ENCODE peak calls at places on chromosomes 12 and 14, in four cellular contexts. T is skeletal muscle cell, D is uterus, I is tibial artery. V is an unnamed sample.

GRCh38 chr14:105299654-105300541 is 903 bp downstream of the BRF1 start:
- DNase-seq in T (no peak), I (no peak), D (no peak), V (no peak)

GRCh38 chr12:106301611-106302321 is 767 bp upstream of the TCP11L2 start:
- DNase-seq in D (peak; percentile 59), T (no peak), I (peak; percentile 54), V (peak; percentile 34)

GRCh38 chr14:20327005-20327869 is 5.8 kb downstream of the CCNB1IP1 start:
- DNase-seq in D (peak; percentile 28), I (no peak), T (peak; percentile 19), V (peak; percentile 20)

GRCh38 chr12:77895699-77896098 is 65.0 kb downstream of the NAV3 start:
- DNase-seq in I (no peak), D (no peak), T (no peak), V (no peak)

GRCh38 chr12:75781532-75782046 is 250.0 kb downstream of the PHLDA1 start:
- DNase-seq in D (no peak), T (no peak), I (no peak), V (no peak)

GRCh38 chr12:108666326-108666995 is 32.8 kb upstream of the SELPLG start:
- DNase-seq in I (peak; percentile 62), T (peak; percentile 47), D (peak; percentile 50), V (no peak)

GRCh38 chr12:116551952-116552749 is 7.0 kb upstream of the MAP1LC3B2 start:
- DNase-seq in T (peak; percentile 67), D (no peak), I (no peak), V (no peak)

GRCh38 chr14:31339743-31340142 is 80.6 kb downstream of the HEATR5A start:
- DNase-seq in T (no peak), I (no peak), D (no peak), V (no peak)

GRCh38 chr14:103847439-103847953 is at the start of gene PPP1R13B:
- DNase-seq in D (peak; percentile 91), I (peak; percentile 87), T (peak; percentile 45), V (peak; percentile 82)

GRCh38 chr12:49301759-49302158 is 6.8 kb downstream of the PRPH start:
- DNase-seq in D (no peak), T (no peak), I (no peak), V (peak; percentile 59)

GRCh38 chr12:58920102-58920955 is at the start of gene LRIG3:
- DNase-seq in D (peak; percentile 92), I (peak; percentile 89), T (peak; percentile 80), V (no peak)

GRCh38 chr12:24820872-24821271 is 128.0 kb downstream of the BCAT1 start:
- DNase-seq in T (peak; percentile 69), D (no peak), I (peak; percentile 55), V (no peak)

GRCh38 chr12:124024263-124024678 is 51.3 kb downstream of the ZNF664 start:
- DNase-seq in D (no peak), I (no peak), T (no peak), V (peak; percentile 31)

GRCh38 chr12:7503686-7504085 is at the start of gene CD163:
- DNase-seq in T (no peak), D (no peak), I (no peak), V (no peak)

GRCh38 chr14:95892142-95892541 is 15.5 kb downstream of the TUNAR start:
- DNase-seq in T (no peak), D (no peak), I (no peak), V (no peak)

GRCh38 chr14:63962896-63963295 is 110.1 kb downstream of the SYNE2 start:
- DNase-seq in I (no peak), T (no peak), D (no peak), V (no peak)

GRCh38 chr12:116582610-116583009 is 23.4 kb downstream of the MAP1LC3B2 start:
- DNase-seq in I (no peak), D (peak; percentile 71), T (no peak), V (no peak)

DNA sequence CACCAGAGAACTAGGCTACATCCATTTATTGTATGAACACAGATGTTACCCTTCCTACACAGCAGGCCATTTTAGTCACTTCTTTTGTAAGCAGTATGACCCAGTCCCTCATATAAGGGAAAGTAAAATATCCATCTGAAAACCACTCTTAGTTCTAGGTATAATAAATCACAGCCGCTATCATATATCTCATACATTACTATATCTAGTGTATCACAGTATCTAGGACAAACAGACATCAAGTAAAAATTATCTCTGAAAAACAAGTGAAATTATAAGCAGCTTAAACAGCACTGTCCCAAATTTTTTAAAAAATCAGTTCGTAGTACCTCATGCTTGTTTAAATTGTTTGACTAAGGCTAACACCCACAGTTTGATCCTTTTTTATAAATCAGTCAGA is 34.0 kb downstream of the CDK17 start:
- DNase-seq in D (no peak), I (no peak), T (no peak), V (no peak)
- H3K4me3 ChIP-seq in D (no peak overlapping the region), I (no peak overlapping the region), T (no peak overlapping the region), V (no peak overlapping the region)

GRCh38 chr12:54277823-54278276 is 2.1 kb downstream of the CBX5 start:
- DNase-seq in T (no peak), I (no peak), D (no peak), V (no peak)
- H3K4me3 ChIP-seq in T (peak overlapping the region; percentile 58), I (no peak overlapping the region), D (no peak overlapping the region), V (peak overlapping the region; percentile 86)

DNA sequence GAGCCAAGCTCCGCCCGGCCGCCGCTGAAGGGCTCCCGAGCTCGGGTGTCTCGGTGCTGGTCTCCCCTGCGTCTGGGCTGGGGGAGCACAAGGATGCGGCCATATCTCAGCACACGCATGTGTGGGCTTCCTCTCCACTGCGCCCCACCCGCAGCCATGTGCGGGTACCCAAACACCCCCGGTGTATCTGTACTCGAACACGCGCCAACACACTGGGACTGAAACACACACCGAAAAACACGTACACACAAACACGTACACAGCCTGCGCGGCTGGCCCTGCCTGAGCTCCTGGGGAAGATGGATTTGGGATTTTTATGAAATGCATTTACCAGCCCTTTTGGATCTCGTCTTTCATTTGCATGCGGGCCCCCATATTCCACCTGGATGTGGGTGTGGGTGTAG is 897 bp upstream of the TBX3 start:
- DNase-seq in T (no peak), I (no peak), D (no peak), V (no peak)
- H3K4me3 ChIP-seq in T (peak overlapping the region; percentile 89), I (peak overlapping the region; percentile 58), D (peak overlapping the region; percentile 58), V (no peak overlapping the region)

GRCh38 chr12:6279256-6279628 is 31.2 kb upstream of the PLEKHG6 start:
- DNase-seq in D (no peak), T (no peak), I (no peak), V (no peak)
- H3K4me3 ChIP-seq in D (no peak overlapping the region), T (no peak overlapping the region), I (peak overlapping the region; percentile 49), V (no peak overlapping the region)

GRCh38 chr12:4032906-4033628 is 159.9 kb upstream of the PARP11 start:
- DNase-seq in I (peak; percentile 35), D (no peak), T (no peak), V (no peak)

GRCh38 chr12:4034926-4035325 is 161.7 kb upstream of the PARP11 start:
- DNase-seq in D (no peak), T (no peak), I (no peak), V (no peak)

GRCh38 chr12:4027412-4027811 is 154.2 kb upstream of the PARP11 start:
- DNase-seq in D (no peak), T (no peak), I (no peak), V (peak; percentile 37)

GRCh38 chr12:4030938-4031702 is 157.9 kb upstream of the PARP11 start:
- DNase-seq in D (peak; percentile 93), T (peak; percentile 95), I (peak; percentile 91), V (no peak)

GRCh38 chr12:4031703-4032291 is 158.6 kb upstream of the PARP11 start:
- DNase-seq in D (peak; percentile 26), I (peak; percentile 55), T (no peak), V (no peak)
- H3K4me3 ChIP-seq in D (peak overlapping the region; percentile 7), I (peak overlapping the region; percentile 57), T (peak overlapping the region; percentile 27), V (no peak overlapping the region)